ENCODE peak calls at places on chromosomes 12 and 14, in ten cellular contexts. R, G, Z, N, I, Y, S, A, L and E are unnamed samples.

GRCh38 chr12:99332936-99333591 is 314.5 kb upstream of the GARIN6 start:
- DNase-seq in R (no peak), G (no peak), I (no peak), Z (no peak), L (no peak), N (no peak), S (no peak), A (no peak), Y (no peak), E (no peak)

GRCh38 chr14:31937730-31938346 is 139.3 kb upstream of the ARHGAP5 start:
- DNase-seq in L (peak; percentile 76), N (peak; percentile 96), Z (peak; percentile 92), A (no peak), I (no peak), Y (no peak), S (no peak), R (no peak), G (no peak), E (no peak)

GRCh38 chr12:60042835-60043234 is 447.0 kb downstream of the SLC16A7 start:
- DNase-seq in A (no peak), L (no peak), G (no peak), I (no peak), N (no peak), S (no peak), R (no peak), Z (no peak), Y (no peak), E (no peak)

GRCh38 chr14:20630340-20631022 is 11.0 kb downstream of the OR6S1 start:
- DNase-seq in N (peak; percentile 79), I (no peak), R (no peak), A (no peak), Z (peak; percentile 75), S (no peak), G (no peak), L (peak; percentile 60), Y (no peak), E (peak; percentile 30)

GRCh38 chr12:112686373-112686772 is 105.2 kb upstream of the RPH3A start:
- DNase-seq in I (no peak), N (peak; percentile 88), L (peak; percentile 21), A (no peak), G (no peak), Y (no peak), Z (peak; percentile 39), S (no peak), R (no peak), E (no peak)

GRCh38 chr14:23071244-23071974 is 14.1 kb upstream of the CDH24 start:
- DNase-seq in Z (peak; percentile 92), N (peak; percentile 92), L (peak; percentile 80), G (peak; percentile 79), Y (no peak), R (peak; percentile 73), S (peak; percentile 90), A (no peak), I (peak; percentile 73), E (peak; percentile 81)

GRCh38 chr14:31441273-31442110 is 15.8 kb downstream of the DTD2 start:
- DNase-seq in L (no peak), Y (no peak), A (no peak), R (no peak), I (peak; percentile 70), N (peak; percentile 18), S (no peak), Z (peak; percentile 46), G (no peak), E (no peak)

GRCh38 chr14:81991998-81992397 is 458.3 kb upstream of the SEL1L start:
- DNase-seq in Z (peak; percentile 1), R (no peak), L (no peak), I (no peak), N (peak; percentile 8), A (no peak), Y (no peak), G (no peak), S (no peak), E (no peak)

GRCh38 chr12:32115404-32116104 is 8.9 kb downstream of the BICD1 start:
- DNase-seq in A (no peak), G (peak; percentile 50), S (no peak), Y (no peak), I (peak; percentile 98), R (no peak), L (peak; percentile 83), Z (peak; percentile 99), N (peak; percentile 97), E (no peak)

GRCh38 chr14:104550340-104550848 is 29.2 kb upstream of the C14orf180 start:
- DNase-seq in A (no peak), Y (no peak), S (no peak), Z (no peak), G (no peak), L (no peak), N (no peak), I (no peak), R (no peak), E (no peak)

GRCh38 chr12:105765053-105766019 is 373.4 kb downstream of the NUAK1 start:
- DNase-seq in Z (no peak), R (no peak), S (no peak), I (no peak), G (no peak), L (no peak), A (no peak), N (no peak), Y (no peak), E (no peak)

GRCh38 chr14:96109956-96110355 is 70.8 kb downstream of the C14orf132 start:
- DNase-seq in A (no peak), Z (no peak), N (no peak), S (no peak), L (no peak), G (no peak), Y (no peak), R (no peak), I (no peak), E (no peak)

GRCh38 chr14:52950410-52950897 is 396 bp downstream of the FERMT2 start:
- DNase-seq in G (peak; percentile 56), R (peak; percentile 55), Y (no peak), S (peak; percentile 82), N (peak; percentile 39), Z (peak; percentile 44), L (peak; percentile 57), I (no peak), A (peak; percentile 46), E (peak; percentile 58)

GRCh38 chr12:19144287-19144686 is 14.8 kb downstream of the PLEKHA5 start:
- DNase-seq in R (no peak), G (no peak), A (no peak), Z (no peak), I (no peak), S (no peak), L (no peak), Y (no peak), N (no peak), E (no peak)

GRCh38 chr12:89280833-89281533 is 71.3 kb downstream of the DUSP6 start:
- DNase-seq in I (no peak), Z (peak; percentile 4), L (no peak), R (no peak), G (peak; percentile 13), A (no peak), Y (no peak), S (no peak), N (peak; percentile 20), E (no peak)

GRCh38 chr12:43284441-43284840 is 267.6 kb downstream of the ADAMTS20 start:
- DNase-seq in Z (peak; percentile 71), L (no peak), R (no peak), I (no peak), Y (no peak), G (no peak), N (peak; percentile 32), S (no peak), A (no peak), E (no peak)

GRCh38 chr12:7162691-7163114 is 26.8 kb upstream of the PEX5 start:
- DNase-seq in S (no peak), L (peak; percentile 75), N (peak; percentile 74), G (no peak), Y (no peak), R (no peak), Z (no peak), I (no peak), A (no peak), E (peak; percentile 25)
- TF ChIP-seq CTCF in S (peak; percentile 59), L (peak; percentile 51), N (peak; percentile 94), G (no peak), Y (peak; percentile 67), R (peak; percentile 78), Z (peak; percentile 47), I (peak; percentile 76), A (peak; percentile 35), E (peak; percentile 16)

DNA sequence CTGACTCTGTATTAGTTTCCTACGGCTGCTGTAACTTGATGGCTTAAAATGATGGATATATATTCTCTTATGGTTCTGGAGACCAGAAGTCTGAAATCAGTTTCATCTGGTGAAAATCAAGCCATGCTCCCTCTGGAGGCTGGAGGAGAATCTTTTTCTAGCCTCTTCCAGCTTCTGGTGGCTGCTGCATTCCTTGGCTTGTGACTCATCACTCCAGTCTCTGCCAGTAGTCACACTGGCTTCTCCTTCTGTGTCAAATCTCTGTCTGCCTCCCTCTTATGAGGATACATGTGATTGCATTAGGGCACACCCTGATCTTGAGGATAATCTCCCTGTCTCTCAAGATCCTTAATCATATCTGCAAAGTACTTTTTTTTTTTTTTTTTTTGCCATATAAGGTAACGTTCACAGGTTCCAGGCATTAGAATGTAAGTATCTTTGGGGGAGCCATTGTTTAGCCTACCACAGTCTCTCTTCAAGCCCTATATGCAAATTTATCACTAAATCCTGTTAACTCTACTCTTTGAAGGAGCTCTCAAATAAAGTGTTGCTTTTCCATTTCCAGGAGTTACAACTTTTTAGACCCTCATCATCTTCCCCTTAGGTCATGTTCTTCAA is 17.8 kb downstream of the DNAL1 start:
- DNase-seq in R (no peak), Y (no peak), Z (peak; percentile 95), N (peak; percentile 94), A (no peak), S (no peak), L (peak; percentile 65), G (no peak), I (peak; percentile 85), E (no peak)
- TF ChIP-seq CTCF in R (peak; percentile 58), Y (peak; percentile 75), Z (peak; percentile 80), N (peak; percentile 65), A (no peak), S (no peak), L (peak; percentile 30), G (no peak), I (peak; percentile 64), E (no peak)

GRCh38 chr12:64678248-64678647 is 68.0 kb downstream of the RASSF3 start:
- DNase-seq in I (no peak), Z (no peak), R (no peak), Y (no peak), N (peak; percentile 59), L (peak; percentile 56), G (no peak), S (no peak), A (no peak), E (no peak)
- TF ChIP-seq CTCF in I (no peak), Z (no peak), R (no peak), Y (peak; percentile 17), N (peak; percentile 37), L (peak; percentile 24), G (no peak), S (no peak), A (no peak), E (no peak)

DNA sequence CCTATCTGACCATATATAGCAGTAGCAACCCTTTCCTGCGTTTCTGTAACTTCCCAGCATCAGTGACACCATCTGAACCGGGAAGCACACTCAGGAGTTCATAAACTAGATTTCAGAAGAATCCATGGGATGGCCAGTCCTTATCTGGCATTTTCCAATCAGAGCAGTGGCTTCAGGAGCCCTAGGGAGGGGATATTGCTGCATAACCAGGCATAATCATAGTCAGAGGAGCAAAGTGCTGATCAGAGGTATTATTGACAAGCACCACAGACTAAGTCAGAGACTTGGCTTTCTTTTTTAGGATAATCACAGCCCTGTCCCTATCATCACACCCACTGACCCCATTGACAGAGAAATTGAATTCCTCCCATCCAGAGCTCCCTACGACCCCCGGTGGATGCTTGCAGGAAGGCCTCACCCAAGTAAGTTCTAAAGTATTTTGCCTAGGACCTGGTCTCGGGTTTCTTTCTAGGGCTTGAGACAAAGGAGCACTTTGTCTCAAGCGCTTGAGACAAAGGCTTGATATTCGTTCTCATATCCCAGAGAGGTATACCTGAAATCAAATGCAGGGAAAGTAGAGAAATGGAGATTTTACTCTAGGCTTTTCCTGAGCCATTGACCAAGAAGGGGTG is 55.1 kb downstream of the FOXN4 start:
- DNase-seq in A (no peak), I (no peak), R (no peak), Z (no peak), G (no peak), S (no peak), L (no peak), N (no peak), Y (no peak), E (no peak)
- TF ChIP-seq CTCF in A (no peak), I (no peak), R (no peak), Z (no peak), G (no peak), S (no peak), L (no peak), N (no peak), Y (no peak), E (no peak)